ENCODE peak calls at places on chromosomes 3 and 15, in seven cellular contexts. G is pancreas, B is IMR-90, D is left ventricle myocardium inferior, W is aorta, N is mesendoderm, Z is thyroid gland. E is an unnamed sample. For H3K4me1, the result is how much of the 10 kb centered on the place peaks cover.

GRCh38 chr3:187746479-187747335 is 1.4 kb upstream of the BCL6 start:
- DNase-seq in G (no peak), B (peak), D (no peak), W (no peak), N (peak), Z (peak), E (peak)

GRCh38 chr3:42749753-42750231 is 23.3 kb downstream of the CCDC13 start:
- DNase-seq in G (no peak), B (no peak), D (no peak), W (no peak), N (peak), Z (peak), E (no peak)

GRCh38 chr3:94159062-94159726 is 96.3 kb downstream of the NSUN3 start:
- DNase-seq in G (no peak), B (peak), D (no peak), W (no peak), N (peak), Z (no peak), E (no peak)

GRCh38 chr15:35740761-35741160 is 194.8 kb upstream of the DPH6 start:
- DNase-seq in G (no peak), B (peak), D (no peak), W (no peak), N (no peak), Z (no peak), E (no peak)

GRCh38 chr3:70933105-70933810 is 620.8 kb upstream of the MDFIC2 start:
- DNase-seq in G (no peak), B (no peak), D (no peak), W (no peak), N (no peak), Z (no peak), E (no peak)

GRCh38 chr3:171838218-171838720 is 4.9 kb upstream of the TMEM212 start:
- DNase-seq in G (no peak), B (peak), D (peak), W (peak), N (peak), Z (peak), E (peak)

GRCh38 chr3:9932843-9933560 is 632 bp upstream of the CRELD1 start:
- DNase-seq in G (peak), B (peak), D (peak), W (peak), N (peak), Z (peak), E (peak)

GRCh38 chr3:182129745-182130144 is 418.0 kb downstream of the SOX2 start:
- DNase-seq in G (no peak), B (no peak), D (no peak), W (no peak), N (no peak), Z (no peak), E (no peak)

GRCh38 chr15:43218908-43219706 is 1.7 kb downstream of the EPB42 start:
- DNase-seq in G (no peak), B (peak), D (no peak), W (no peak), N (peak), Z (no peak), E (no peak)

GRCh38 chr3:151890721-151891141 is 17.3 kb downstream of the SUCNR1 start:
- DNase-seq in G (no peak), B (no peak), D (no peak), W (no peak), N (no peak), Z (no peak), E (no peak)

GRCh38 chr3:31695280-31696008 is 162.7 kb downstream of the STT3B start:
- DNase-seq in G (no peak), B (no peak), D (no peak), W (no peak), N (peak), Z (no peak), E (no peak)

GRCh38 chr3:127680146-127680661 is 7.5 kb downstream of the ABTB1 start:
- DNase-seq in G (no peak), B (no peak), D (peak), W (peak), N (no peak), Z (peak), E (peak)

GRCh38 chr15:40439461-40440299 is 1.1 kb upstream of the BAHD1 start:
- DNase-seq in G (peak), B (peak), D (peak), W (no peak), N (peak), Z (peak), E (peak)

GRCh38 chr3:188270423-188270972 is 116.5 kb downstream of the LPP start:
- DNase-seq in G (no peak), B (peak), D (no peak), W (no peak), N (peak), Z (no peak), E (peak)

GRCh38 chr15:81087121-81087520 is 46.9 kb upstream of the CFAP161 start:
- DNase-seq in G (no peak), B (no peak), D (no peak), W (no peak), N (no peak), Z (no peak), E (no peak)

GRCh38 chr3:186589115-186589514 is 18.6 kb downstream of the DNAJB11 start:
- DNase-seq in G (no peak), B (peak), D (no peak), W (no peak), N (peak), Z (no peak), E (no peak)

GRCh38 chr3:48684054-48684349 is 1.7 kb downstream of the NCKIPSD start:
- DNase-seq in G (no peak), B (no peak), D (no peak), W (no peak), N (no peak), Z (no peak), E (no peak)

GRCh38 chr15:64315136-64315661 is 40.8 kb downstream of the CSNK1G1 start:
- DNase-seq in G (no peak), B (no peak), D (no peak), W (no peak), N (no peak), Z (no peak), E (no peak)

GRCh38 chr3:189909573-189909972 is 211.1 kb downstream of the P3H2 start:
- DNase-seq in G (no peak), B (no peak), D (no peak), W (no peak), N (no peak), Z (no peak), E (no peak)

GRCh38 chr3:192841428-192841827 is 76.2 kb downstream of the MB21D2 start:
- DNase-seq in G (no peak), B (no peak), D (no peak), W (no peak), N (no peak), Z (peak), E (no peak)

GRCh38 chr3:9793161-9793781 is 389 bp downstream of the ARPC4 start:
- DNase-seq in G (no peak), B (peak), D (no peak), W (no peak), N (peak), Z (no peak), E (no peak)

GRCh38 chr3:167507954-167508353 is 34.1 kb upstream of the SERPINI2 start:
- DNase-seq in G (no peak), B (no peak), D (no peak), W (no peak), N (no peak), Z (no peak), E (no peak)

GRCh38 chr3:53820756-53821580 is 25.3 kb downstream of the CHDH start:
- DNase-seq in G (no peak), B (no peak), D (no peak), W (no peak), N (no peak), Z (no peak), E (no peak)

GRCh38 chr15:50251638-50252182 is 13.8 kb downstream of the HDC start:
- DNase-seq in G (no peak), B (no peak), D (no peak), W (no peak), N (no peak), Z (no peak), E (no peak)

GRCh38 chr3:184742676-184743135 is 30.8 kb upstream of the MAGEF1 start:
- DNase-seq in G (peak), B (no peak), D (no peak), W (no peak), N (no peak), Z (no peak), E (peak)

GRCh38 chr3:106261396-106261795 is 392.6 kb upstream of the CBLB start:
- DNase-seq in G (no peak), B (peak), D (no peak), W (no peak), N (no peak), Z (no peak), E (no peak)

GRCh38 chr15:22786868-22787698 is 639 bp downstream of the NIPA1 start:
- DNase-seq in G (peak), B (no peak), D (no peak), W (no peak), N (peak), Z (peak), E (no peak)

GRCh38 chr3:107679911-107680310 is 157.1 kb downstream of the BBX start:
- DNase-seq in G (no peak), B (no peak), D (no peak), W (no peak), N (no peak), Z (no peak), E (no peak)

GRCh38 chr3:41522620-41523019 is 323.3 kb downstream of the CTNNB1 start:
- DNase-seq in G (peak), B (no peak), D (no peak), W (no peak), N (no peak), Z (no peak), E (no peak)

GRCh38 chr15:78148392-78149067 is 632 bp upstream of the IDH3A start:
- DNase-seq in G (no peak), B (peak), D (no peak), W (no peak), N (no peak), Z (peak), E (no peak)

GRCh38 chr3:188400494-188401243 is 246.7 kb downstream of the LPP start:
- DNase-seq in G (no peak), B (no peak), D (no peak), W (no peak), N (no peak), Z (no peak), E (no peak)

GRCh38 chr15:44695274-44695673 is 15.8 kb downstream of the PATL2 start:
- DNase-seq in G (no peak), B (no peak), D (no peak), W (no peak), N (no peak), Z (no peak), E (no peak)

GRCh38 chr3:133042778-133043177 is 4.6 kb downstream of the TMEM108 start:
- DNase-seq in G (no peak), B (peak), D (no peak), W (no peak), N (no peak), Z (no peak), E (no peak)

GRCh38 chr3:21330293-21330692 is 420.7 kb downstream of the ZNF385D start:
- DNase-seq in G (no peak), B (no peak), D (no peak), W (no peak), N (no peak), Z (no peak), E (no peak)

GRCh38 chr3:26099692-26100091 is 309.8 kb downstream of the OXSM start:
- DNase-seq in G (no peak), B (no peak), D (no peak), W (no peak), N (peak), Z (no peak), E (no peak)

GRCh38 chr15:55319537-55320325 is 709 bp downstream of the PIGB start:
- DNase-seq in G (no peak), B (peak), D (no peak), W (peak), N (no peak), Z (peak), E (no peak)

GRCh38 chr3:149245738-149246451 is 24.3 kb upstream of the CP start:
- DNase-seq in G (no peak), B (peak), D (no peak), W (no peak), N (no peak), Z (no peak), E (no peak)

GRCh38 chr3:33897306-33897705 is 98.9 kb downstream of the PDCD6IP start:
- DNase-seq in G (no peak), B (no peak), D (no peak), W (no peak), N (no peak), Z (no peak), E (no peak)

GRCh38 chr3:163126115-163126514 is 1629.5 kb downstream of the OTOL1 start:
- DNase-seq in G (no peak), B (no peak), D (no peak), W (no peak), N (peak), Z (no peak), E (no peak)

GRCh38 chr3:86996261-86996955 is 5.5 kb upstream of the VGLL3 start:
- DNase-seq in G (no peak), B (peak), D (no peak), W (no peak), N (peak), Z (no peak), E (no peak)

GRCh38 chr3:86991840-86992430 is 986 bp upstream of the VGLL3 start:
- DNase-seq in G (no peak), B (peak), D (no peak), W (no peak), N (no peak), Z (no peak), E (no peak)

GRCh38 chr3:86993704-86994103 is 2.8 kb upstream of the VGLL3 start:
- DNase-seq in G (no peak), B (peak), D (no peak), W (no peak), N (peak), Z (no peak), E (no peak)

GRCh38 chr3:86998551-86998950 is 7.6 kb upstream of the VGLL3 start:
- DNase-seq in G (no peak), B (no peak), D (no peak), W (no peak), N (no peak), Z (no peak), E (no peak)

DNA sequence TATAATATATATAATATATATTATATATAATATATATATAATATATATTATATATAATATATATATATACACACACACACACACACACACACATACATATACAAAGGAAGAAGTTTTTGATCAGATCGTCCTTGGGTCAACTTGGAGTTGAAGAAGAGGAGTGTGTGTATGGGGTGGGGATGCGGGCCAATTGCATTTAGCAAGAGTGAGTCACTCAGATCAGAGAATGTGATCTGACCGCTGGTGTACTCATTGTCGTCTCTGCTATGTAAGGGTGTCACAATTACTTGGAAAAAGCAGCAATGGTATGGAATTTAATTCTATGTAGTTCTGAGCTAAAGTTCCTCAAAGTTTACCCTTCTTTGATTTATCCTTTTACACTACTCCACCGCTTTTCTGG is 4.6 kb upstream of the VGLL3 start:
- DNase-seq in G (no peak), B (peak), D (no peak), W (no peak), N (peak), Z (no peak), E (no peak)
- H3K4me1 ChIP-seq in G (under half), B (under half), D (under half), W (under half), N (under half), Z (under half), E (under half)

GRCh38 chr3:126678691-126679317 is 23.9 kb upstream of the TXNRD3 start:
- DNase-seq in G (no peak), B (no peak), D (no peak), W (no peak), N (no peak), Z (peak), E (no peak)

GRCh38 chr3:126677862-126678549 is 23.1 kb upstream of the TXNRD3 start:
- DNase-seq in G (no peak), B (no peak), D (no peak), W (no peak), N (no peak), Z (no peak), E (no peak)

GRCh38 chr3:126676919-126677705 is 22.2 kb upstream of the TXNRD3 start:
- DNase-seq in G (no peak), B (peak), D (no peak), W (no peak), N (no peak), Z (no peak), E (no peak)

GRCh38 chr3:126679831-126680677 is 24.0 kb upstream of the CHCHD6 start:
- DNase-seq in G (no peak), B (no peak), D (no peak), W (no peak), N (peak), Z (no peak), E (no peak)

GRCh38 chr3:126679318-126679751 is 24.4 kb upstream of the TXNRD3 start:
- DNase-seq in G (peak), B (peak), D (peak), W (peak), N (peak), Z (peak), E (peak)
- H3K4me3 ChIP-seq in G (no peak), B (no peak), D (no peak), W (no peak), N (no peak), Z (no peak), E (no peak)

DNA sequence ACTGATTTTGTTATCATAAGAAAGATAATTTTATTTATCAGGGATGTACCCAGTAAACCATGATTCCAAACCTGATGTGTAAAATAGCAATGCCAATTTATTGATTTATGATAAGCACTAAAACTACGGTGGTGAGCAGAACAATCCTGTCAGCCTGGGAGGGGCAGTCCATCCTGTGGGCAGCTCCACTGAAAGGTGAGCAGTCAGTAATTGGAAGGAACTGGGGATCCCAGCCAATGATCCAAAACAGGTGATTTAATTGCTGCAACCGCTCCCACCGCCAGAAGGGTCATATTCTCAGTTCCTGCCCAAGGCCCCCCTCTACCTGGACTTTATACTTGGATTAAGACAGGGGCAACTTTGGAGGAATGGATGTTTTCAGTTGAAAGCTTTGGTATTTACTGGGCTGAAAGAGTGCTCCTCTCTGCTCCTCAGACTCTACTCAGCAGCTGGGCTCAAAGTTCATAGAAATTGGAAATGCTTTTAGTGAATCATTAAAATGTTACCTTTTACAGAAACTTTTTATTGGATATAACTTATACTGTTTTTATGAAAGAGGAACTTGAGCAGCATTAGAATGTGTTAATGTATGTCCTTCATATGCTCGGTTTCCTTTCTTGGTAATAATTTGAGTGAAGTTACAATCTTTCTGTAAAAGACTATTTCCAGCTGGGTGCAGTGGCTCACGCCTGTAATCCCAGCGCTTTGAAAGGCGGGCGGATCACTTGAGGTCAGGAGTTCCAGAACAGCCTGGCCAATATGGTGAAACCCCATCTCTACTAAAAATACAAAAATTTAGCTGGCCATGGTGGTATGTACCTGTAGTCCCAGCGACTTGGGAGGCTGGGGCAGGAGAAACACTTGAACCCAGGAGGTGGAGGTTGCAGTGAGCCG is 198.6 kb upstream of the IL12A start:
- DNase-seq in G (no peak), B (no peak), D (no peak), W (no peak), N (no peak), Z (no peak), E (no peak)
- H3K4me1 ChIP-seq in G (under half), B (under half), D (half or more), W (under half), N (under half), Z (under half), E (under half)

GRCh38 chr15:67945951-67946700 is 106.3 kb upstream of the RNU6-1 start:
- DNase-seq in G (no peak), B (peak), D (no peak), W (no peak), N (peak), Z (peak), E (no peak)
- H3K4me3 ChIP-seq in G (no peak), B (no peak), D (no peak), W (no peak), N (no peak), Z (no peak), E (no peak)

GRCh38 chr15:101169457-101170071 is 82.3 kb downstream of the CHSY1 start:
- DNase-seq in G (no peak), B (peak), D (no peak), W (peak), N (no peak), Z (no peak), E (no peak)
- H3K4me1 ChIP-seq in G (under half), B (under half), D (half or more), W (under half), N (under half), Z (under half), E (under half)

GRCh38 chr3:16942955-16943354 is 58.2 kb downstream of the PLCL2 start:
- DNase-seq in G (no peak), B (no peak), D (no peak), W (no peak), N (no peak), Z (no peak), E (no peak)
- H3K4me3 ChIP-seq in G (no peak), B (no peak), D (no peak), W (no peak), N (no peak), Z (no peak), E (no peak)

GRCh38 chr3:13013595-13013993 is 59.6 kb downstream of the IQSEC1 start:
- DNase-seq in G (no peak), B (no peak), D (no peak), W (no peak), N (no peak), Z (no peak), E (no peak)

GRCh38 chr3:13011369-13012227 is 61.6 kb downstream of the IQSEC1 start:
- DNase-seq in G (no peak), B (no peak), D (no peak), W (peak), N (no peak), Z (peak), E (no peak)

GRCh38 chr3:13013994-13014754 is 59.1 kb downstream of the IQSEC1 start:
- DNase-seq in G (no peak), B (no peak), D (no peak), W (peak), N (no peak), Z (no peak), E (no peak)

GRCh38 chr3:13012228-13012691 is 61.0 kb downstream of the IQSEC1 start:
- DNase-seq in G (no peak), B (peak), D (peak), W (peak), N (no peak), Z (peak), E (no peak)

GRCh38 chr3:13013151-13013561 is 60.1 kb downstream of the IQSEC1 start:
- DNase-seq in G (no peak), B (no peak), D (no peak), W (peak), N (no peak), Z (no peak), E (no peak)
- H3K4me1 ChIP-seq in G (under half), B (under half), D (under half), W (under half), N (under half), Z (under half), E (under half)

E was measured in uterus.